ENCODE peak calls at places on chromosomes 3 and 15, in four cellular contexts. L, J, V and I are unnamed samples.

GRCh38 chr3:63824309-63824708 is 5.2 kb downstream of the C3orf49 start:
- DNase-seq in L (no peak), J (no peak), V (peak), I (no peak)

GRCh38 chr3:46924921-46925584 is 47.5 kb downstream of the PTH1R start:
- DNase-seq in L (no peak), J (no peak), V (no peak), I (peak)

GRCh38 chr15:69099976-69100375 is 60.5 kb upstream of the GLCE start:
- DNase-seq in L (no peak), J (no peak), V (no peak), I (no peak)

GRCh38 chr3:178719036-178719635 is 182.9 kb downstream of the KCNMB2 start:
- DNase-seq in L (no peak), J (no peak), V (no peak), I (no peak)

GRCh38 chr3:168951368-168951767 is 712.1 kb downstream of the MECOM start:
- DNase-seq in L (peak), J (no peak), V (peak), I (no peak)

GRCh38 chr3:127716334-127716733 is 43.6 kb downstream of the ABTB1 start:
- DNase-seq in L (no peak), J (no peak), V (no peak), I (no peak)

GRCh38 chr15:96869122-96869521 is 538.6 kb downstream of the NR2F2 start:
- DNase-seq in L (no peak), J (no peak), V (no peak), I (no peak)

GRCh38 chr15:52765779-52766178 is 24.4 kb downstream of the ONECUT1 start:
- DNase-seq in L (no peak), J (no peak), V (no peak), I (no peak)

GRCh38 chr3:133488785-133489367 is 84.6 kb upstream of the CDV3 start:
- DNase-seq in L (no peak), J (peak), V (peak), I (no peak)

GRCh38 chr3:132522353-132522752 is 74.7 kb upstream of the ACKR4 start:
- DNase-seq in L (no peak), J (no peak), V (no peak), I (no peak)

GRCh38 chr3:129016725-129017530 is 15.8 kb downstream of the EFCC1 start:
- DNase-seq in L (no peak), J (no peak), V (peak), I (peak)

GRCh38 chr3:183491109-183491922 is 62.9 kb upstream of the MCF2L2 start:
- DNase-seq in L (no peak), J (no peak), V (no peak), I (no peak)

GRCh38 chr3:12395349-12396012 is 88.8 kb upstream of the TSEN2 start:
- DNase-seq in L (no peak), J (no peak), V (peak), I (no peak)

GRCh38 chr15:60973637-60974415 is 255.3 kb downstream of the RORA start:
- DNase-seq in L (no peak), J (no peak), V (peak), I (no peak)

GRCh38 chr3:10511809-10512494 is 6.6 kb upstream of the ATP2B2 start:
- DNase-seq in L (no peak), J (no peak), V (peak), I (no peak)

GRCh38 chr3:13138566-13139145 is 65.4 kb upstream of the IQSEC1 start:
- DNase-seq in L (no peak), J (no peak), V (no peak), I (no peak)

GRCh38 chr15:58260911-58261267 is 122.7 kb downstream of the AQP9 start:
- DNase-seq in L (no peak), J (no peak), V (peak), I (peak)

GRCh38 chr15:101151286-101151685 is 100.6 kb downstream of the CHSY1 start:
- DNase-seq in L (no peak), J (no peak), V (no peak), I (no peak)

GRCh38 chr15:67065531-67066005 is at the start of gene SMAD3:
- DNase-seq in L (peak), J (peak), V (peak), I (peak)

GRCh38 chr3:97914390-97914789 is 57.8 kb downstream of the RIOX2 start:
- DNase-seq in L (peak), J (no peak), V (peak), I (no peak)

GRCh38 chr3:122092460-122093165 is 37.5 kb downstream of the CD86 start:
- DNase-seq in L (peak), J (peak), V (peak), I (peak)

GRCh38 chr3:149305376-149305775 is 28.1 kb downstream of the TM4SF18 start:
- DNase-seq in L (no peak), J (no peak), V (no peak), I (no peak)

GRCh38 chr3:87135412-87135811 is 91.7 kb upstream of the CHMP2B start:
- DNase-seq in L (no peak), J (no peak), V (no peak), I (no peak)

GRCh38 chr15:78103406-78104118 is 11.2 kb downstream of the SH2D7 start:
- DNase-seq in L (no peak), J (no peak), V (no peak), I (no peak)

GRCh38 chr15:69576035-69576526 is 123.5 kb downstream of the RPLP1 start:
- DNase-seq in L (peak), J (peak), V (no peak), I (peak)

GRCh38 chr15:58546066-58546591 is 114.3 kb downstream of the LIPC start:
- DNase-seq in L (no peak), J (no peak), V (peak), I (no peak)

GRCh38 chr15:32733276-32733675 is 15.5 kb downstream of the GREM1 start:
- DNase-seq in L (no peak), J (no peak), V (peak), I (no peak)

GRCh38 chr15:28191832-28192231 is 92.7 kb upstream of the OCA2 start:
- DNase-seq in L (no peak), J (peak), V (peak), I (peak)

GRCh38 chr3:156941311-156941710 is 115.2 kb downstream of the LEKR1 start:
- DNase-seq in L (no peak), J (no peak), V (no peak), I (no peak)

GRCh38 chr3:156939315-156939714 is 113.2 kb downstream of the LEKR1 start:
- DNase-seq in L (no peak), J (no peak), V (no peak), I (no peak)

GRCh38 chr3:156938724-156939123 is 112.6 kb downstream of the LEKR1 start:
- DNase-seq in L (no peak), J (no peak), V (no peak), I (no peak)
- TF ChIP-seq CTCF in L (no peak), J (no peak), V (no peak), I (no peak)

DNA sequence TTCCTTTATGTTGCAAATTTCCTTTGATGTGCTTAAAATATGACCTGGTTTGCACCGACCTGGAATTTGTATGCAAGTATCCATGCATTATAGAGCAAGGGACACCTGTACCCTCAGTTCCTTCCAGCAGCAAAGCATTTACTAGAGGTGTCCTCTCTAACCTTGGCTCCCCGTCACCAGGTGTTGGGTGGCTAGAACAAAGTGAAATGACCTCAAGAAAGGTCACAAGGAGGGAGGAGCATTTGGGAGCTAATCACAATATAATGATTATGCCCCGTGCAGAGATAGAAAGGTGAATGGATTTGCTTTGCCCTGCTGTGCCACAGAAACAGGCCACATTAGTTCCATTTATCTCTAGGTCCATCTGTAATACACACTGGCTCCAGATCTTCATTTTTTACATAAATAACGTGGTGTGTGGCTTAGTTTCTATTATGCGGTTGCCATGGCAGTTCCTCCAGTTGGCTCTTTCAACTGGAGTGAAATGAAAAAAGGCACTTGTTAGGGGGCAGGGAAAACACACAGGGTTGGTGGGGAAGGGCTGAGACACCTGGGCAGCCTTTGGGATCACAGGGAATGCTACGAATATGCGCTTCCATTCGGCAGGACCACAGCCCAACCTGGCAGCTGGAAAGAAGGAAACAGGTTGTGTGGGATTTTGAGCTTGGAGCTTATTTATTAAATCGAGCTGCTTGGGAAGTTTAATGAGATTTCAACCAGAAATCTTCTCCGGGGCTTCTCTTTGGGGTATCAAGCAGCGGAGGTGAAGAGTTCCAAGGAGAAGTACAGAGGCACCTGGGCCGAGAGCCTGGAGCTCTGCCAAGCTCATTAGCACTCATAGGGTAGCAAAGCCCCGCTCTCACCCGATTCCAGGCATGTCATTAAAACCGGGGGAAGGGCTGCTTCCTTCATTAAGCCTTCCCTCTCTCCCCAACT is 233.5 kb upstream of the ST8SIA2 start:
- DNase-seq in L (no peak), J (no peak), V (no peak), I (no peak)
- TF ChIP-seq CTCF in L (no peak), J (no peak), V (no peak), I (no peak)

GRCh38 chr3:184734903-184735630 is 23.2 kb upstream of the MAGEF1 start:
- DNase-seq in L (no peak), J (no peak), V (no peak), I (no peak)
- TF ChIP-seq CTCF in L (no peak), J (no peak), V (no peak), I (no peak)

GRCh38 chr3:117936159-117936558 is 1098.5 kb downstream of the IGSF11 start:
- DNase-seq in L (no peak), J (no peak), V (no peak), I (no peak)
- TF ChIP-seq CTCF in L (no peak), J (no peak), V (no peak), I (no peak)

GRCh38 chr3:1214928-1215327 is 122.1 kb downstream of the CNTN6 start:
- DNase-seq in L (no peak), J (no peak), V (peak), I (no peak)
- TF ChIP-seq CTCF in L (no peak), J (no peak), V (no peak), I (no peak)

GRCh38 chr15:80695911-80696651 is 971 bp downstream of the ABHD17C start:
- DNase-seq in L (no peak), J (peak), V (peak), I (peak)
- TF ChIP-seq CTCF in L (peak), J (peak), V (peak), I (peak)

DNA sequence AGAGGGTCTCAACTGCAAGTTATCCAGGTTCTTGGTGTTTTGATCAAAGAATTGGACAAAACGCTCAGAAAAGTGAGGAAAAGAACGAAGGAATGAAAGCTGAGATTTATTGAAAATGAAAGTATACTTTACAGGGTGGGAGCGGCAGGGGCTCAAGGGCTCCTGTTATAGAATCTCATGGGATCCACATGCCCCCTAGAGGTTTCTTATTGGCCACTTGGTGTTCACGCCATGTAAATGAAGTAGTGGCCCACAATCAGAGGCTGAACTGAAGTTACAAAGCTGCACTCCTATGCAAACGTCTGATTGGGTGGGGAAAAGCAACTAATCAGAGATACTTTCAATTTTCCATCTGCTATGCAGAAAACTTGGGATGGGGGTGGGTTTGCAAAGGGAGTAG is 216.7 kb downstream of the PTPRG start:
- DNase-seq in L (no peak), J (no peak), V (no peak), I (no peak)
- TF ChIP-seq CTCF in L (no peak), J (no peak), V (no peak), I (no peak)

GRCh38 chr15:81809543-81809942 is 236.3 kb downstream of the MEX3B start:
- DNase-seq in L (peak), J (peak), V (no peak), I (no peak)
- TF ChIP-seq CTCF in L (peak), J (peak), V (peak), I (no peak)